ENCODE peak calls at places on chromosomes 16 and 17, in seven cellular contexts. G is neuronal stem cell; R is colonic mucosa; X is effector memory CD4-positive, alpha-beta T cell; N is heart left ventricle; U is lower lobe of right lung; C is cardiac muscle cell. I is an unnamed sample. For H3K4me1 and H3K36me3, the result is how much of the 10 kb centered on the place peaks cover.

GRCh38 chr16:4391635-4392381 is 20.2 kb downstream of the VASN start:
- DNase-seq in G (no peak), R (no peak), X (no peak), N (no peak), U (no peak), C (no peak), I (peak)

GRCh38 chr16:51938861-51939260 is 608.1 kb downstream of the TOX3 start:
- DNase-seq in G (no peak), R (no peak), X (no peak), N (no peak), U (no peak), C (no peak), I (no peak)

GRCh38 chr16:4624827-4625616 is 396 bp downstream of the MGRN1 start:
- DNase-seq in G (peak), R (peak), X (peak), N (peak), U (peak), C (peak), I (peak)

GRCh38 chr17:29565643-29566472 is 979 bp downstream of the ABHD15 start:
- DNase-seq in G (peak), R (peak), X (peak), N (no peak), U (peak), C (no peak), I (no peak)

GRCh38 chr16:82152641-82153094 is 17.4 kb downstream of the MPHOSPH6 start:
- DNase-seq in G (no peak), R (peak), X (no peak), N (no peak), U (no peak), C (no peak), I (no peak)

GRCh38 chr17:36943250-36944220 is 5.2 kb upstream of the AATF start:
- DNase-seq in G (no peak), R (no peak), X (no peak), N (no peak), U (no peak), C (no peak), I (no peak)

GRCh38 chr16:83508295-83508694 is 299.5 kb upstream of the HSBP1 start:
- DNase-seq in G (no peak), R (no peak), X (no peak), N (no peak), U (no peak), C (no peak), I (no peak)

GRCh38 chr17:38431343-38432145 is 3.3 kb downstream of the ARHGAP23 start:
- DNase-seq in G (no peak), R (no peak), X (no peak), N (no peak), U (no peak), C (no peak), I (no peak)

DNA sequence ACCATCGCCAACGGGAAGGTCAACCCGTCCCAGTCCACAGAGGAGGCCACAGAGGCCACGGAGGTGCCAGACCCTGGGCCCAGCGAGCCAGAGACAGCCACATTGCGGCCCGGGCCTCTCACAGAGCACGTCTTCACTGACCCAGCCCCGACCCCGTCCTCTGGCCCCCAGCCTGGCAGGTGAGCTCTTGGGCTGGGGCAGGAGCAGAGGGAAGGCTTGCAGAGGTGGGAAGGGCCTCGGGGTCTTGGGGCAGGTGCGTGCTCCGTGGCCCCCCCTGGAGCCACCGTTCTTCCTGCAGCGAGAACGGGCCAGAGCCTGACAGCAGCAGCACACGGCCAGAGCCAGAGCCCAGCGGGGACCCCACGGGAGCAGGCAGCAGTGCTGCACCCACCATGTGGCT is 5.1 kb downstream of the NME3 start:
- DNase-seq in G (no peak), R (no peak), X (no peak), N (no peak), U (no peak), C (no peak), I (no peak)
- H3K4me3 ChIP-seq in G (no peak), R (no peak), X (no peak), N (no peak), U (no peak), C (no peak), I (no peak)

GRCh38 chr17:42521666-42522262 is 14.3 kb upstream of the NAGLU start:
- DNase-seq in G (no peak), R (no peak), X (no peak), N (no peak), U (no peak), C (peak), I (no peak)
- H3K4me1 ChIP-seq in G (half or more), R (under half), X (under half), N (half or more), U (half or more), C (under half), I (under half)

GRCh38 chr16:66741971-66742396 is 9.4 kb downstream of the DYNC1LI2 start:
- DNase-seq in G (no peak), R (no peak), X (no peak), N (no peak), U (no peak), C (peak), I (no peak)

GRCh38 chr16:66746682-66747081 is 4.7 kb downstream of the DYNC1LI2 start:
- DNase-seq in G (no peak), R (no peak), X (no peak), N (no peak), U (peak), C (peak), I (no peak)

GRCh38 chr16:66750279-66751134 is 902 bp downstream of the DYNC1LI2 start:
- DNase-seq in G (no peak), R (peak), X (no peak), N (no peak), U (no peak), C (peak), I (no peak)

GRCh38 chr16:66742409-66742808 is 9.0 kb downstream of the DYNC1LI2 start:
- DNase-seq in G (no peak), R (no peak), X (no peak), N (no peak), U (no peak), C (peak), I (no peak)

GRCh38 chr16:66746048-66746447 is 5.4 kb downstream of the DYNC1LI2 start:
- DNase-seq in G (no peak), R (no peak), X (no peak), N (no peak), U (no peak), C (no peak), I (no peak)
- H3K36me3 ChIP-seq in G (under half), R (under half), X (half or more), N (half or more), U (half or more), C (under half), I (half or more)

GRCh38 chr17:45172232-45172540 is 10.5 kb downstream of the HEXIM2 start:
- DNase-seq in G (no peak), R (no peak), X (no peak), N (no peak), U (no peak), C (no peak), I (no peak)
- H3K4me3 ChIP-seq in G (no peak), R (no peak), X (peak), N (no peak), U (peak), C (no peak), I (no peak)

DNA sequence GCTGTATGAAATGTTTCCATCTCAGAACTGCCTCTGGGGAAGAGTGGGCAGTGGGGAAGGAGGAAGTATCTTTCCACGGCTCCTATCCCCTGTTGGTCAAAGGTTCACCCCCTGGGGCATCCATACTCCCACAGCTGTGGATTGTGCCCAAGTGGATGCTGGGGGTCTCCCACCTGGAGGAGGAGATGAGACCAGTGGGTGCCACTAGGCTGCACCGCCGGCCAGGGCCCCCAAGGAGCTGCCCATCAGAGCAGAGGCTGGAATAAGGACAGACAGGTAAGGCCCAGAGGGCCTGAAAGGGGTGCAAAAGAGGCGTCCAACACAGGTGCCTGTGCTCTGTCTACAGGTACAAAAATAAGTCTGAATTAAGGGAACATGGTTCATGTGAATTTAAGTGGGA is 87.5 kb downstream of the WSCD1 start:
- DNase-seq in G (no peak), R (no peak), X (no peak), N (no peak), U (no peak), C (no peak), I (no peak)
- H3K4me1 ChIP-seq in G (under half), R (under half), X (under half), N (under half), U (under half), C (under half), I (under half)

GRCh38 chr16:72791786-72792185 is 256.1 kb downstream of the ZFHX3 start:
- DNase-seq in G (no peak), R (no peak), X (no peak), N (no peak), U (no peak), C (no peak), I (no peak)
- H3K36me3 ChIP-seq in G (under half), R (under half), X (under half), N (under half), U (under half), C (under half), I (under half)

DNA sequence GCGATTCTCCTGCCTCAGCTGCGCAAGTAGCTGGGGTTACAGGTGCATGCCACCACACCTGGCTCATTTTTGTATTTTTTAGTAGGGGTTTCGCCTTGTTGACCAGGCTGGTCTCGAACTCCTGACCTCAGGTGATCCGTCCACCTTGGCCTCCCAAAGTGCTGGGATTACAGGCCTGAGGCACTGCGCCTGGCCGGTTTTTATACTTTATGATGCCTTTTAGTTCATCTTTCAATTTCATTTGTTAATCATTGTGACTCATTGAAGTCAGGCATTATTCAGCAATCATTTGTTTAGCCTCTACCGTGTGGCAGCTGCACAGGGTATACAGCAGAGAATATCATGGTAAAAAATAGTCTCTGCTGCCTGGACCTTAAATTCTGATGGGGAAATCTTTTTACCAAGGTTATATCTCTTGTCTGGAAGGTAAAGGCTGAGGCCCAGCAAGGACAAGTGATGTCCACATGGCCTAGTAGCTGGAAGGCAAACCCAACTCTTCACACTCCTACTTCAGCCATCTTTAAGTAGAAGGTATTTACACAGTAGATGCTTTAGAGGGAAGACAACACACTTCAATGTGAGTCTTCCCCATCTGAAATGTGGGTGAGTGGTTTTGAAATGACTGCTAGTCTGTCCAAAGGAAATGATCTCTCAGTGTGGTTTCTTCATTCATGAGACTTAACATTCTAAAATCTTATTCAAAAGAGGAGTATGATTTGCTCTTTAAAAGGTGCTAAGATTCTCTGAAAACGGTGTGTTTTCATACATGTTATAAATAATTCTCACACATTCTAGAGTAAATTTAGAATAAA is 2.4 kb downstream of the PRPSAP2 start:
- DNase-seq in G (no peak), R (peak), X (no peak), N (no peak), U (no peak), C (no peak), I (no peak)
- H3K4me3 ChIP-seq in G (no peak), R (no peak), X (no peak), N (no peak), U (no peak), C (no peak), I (no peak)

I was measured in A673.